ENCODE peak calls at places on chromosome 17, in five cellular contexts. V, Q, G, C and Z are unnamed samples.

GRCh38 chr17:82892869-82893565 is 53.2 kb upstream of the ZNF750 start:
- DNase-seq in C (peak), Q (no peak), V (peak), G (no peak), Z (no peak)

GRCh38 chr17:48356866-48357265 is 73.1 kb downstream of the SKAP1 start:
- DNase-seq in V (no peak), G (no peak), Q (no peak), C (no peak), Z (no peak)

GRCh38 chr17:28216032-28216431 is 103.0 kb upstream of the TMEM97 start:
- DNase-seq in G (no peak), V (no peak), C (no peak), Q (no peak), Z (no peak)

GRCh38 chr17:45020354-45021138 is 30.9 kb downstream of the DCAKD start:
- DNase-seq in G (peak), Q (no peak), V (no peak), C (no peak), Z (peak)

GRCh38 chr17:7548585-7549400 is at the start of gene TNFSF12:
- DNase-seq in C (no peak), G (peak), V (peak), Q (no peak), Z (peak)

GRCh38 chr17:32484041-32484461 is 2.7 kb upstream of the CDK5R1 start:
- DNase-seq in C (no peak), G (no peak), Q (no peak), V (peak), Z (peak)

GRCh38 chr17:1755993-1756306 is 5.9 kb upstream of the SERPINF1 start:
- DNase-seq in C (no peak), V (no peak), G (no peak), Q (no peak), Z (no peak)

GRCh38 chr17:54771409-54771808 is 129.2 kb upstream of the TOM1L1 start:
- DNase-seq in G (no peak), V (no peak), C (no peak), Q (no peak), Z (no peak)

GRCh38 chr17:71633391-71633849 is 487.4 kb upstream of the SOX9 start:
- DNase-seq in Q (no peak), G (no peak), C (no peak), V (no peak), Z (no peak)

GRCh38 chr17:30854146-30854545 is 22.4 kb downstream of the ATAD5 start:
- DNase-seq in C (no peak), G (no peak), Q (no peak), V (no peak), Z (no peak)

GRCh38 chr17:75152971-75153853 is 1.1 kb downstream of the JPT1 start:
- DNase-seq in C (no peak), G (no peak), V (peak), Q (no peak), Z (peak)